ENCODE peak calls at places on chromosome 9, in eight cellular contexts. C is pancreas; I is GOT3; S is stimulated activated CD8-positive, alpha-beta memory T cell treated with anti-CD3 and anti-CD28 coated beads, Interleukin-15, amount 100 ng/mL, for 4 hours; G is skeletal muscle cell; T is omental fat pad; U is NCI-H187 treated with DMSO at 0.1 percent for 48 hours; X is HCEC 1CT. H is an unnamed sample.

GRCh38 chr9:131019387-131020239 is 10.6 kb downstream of the LAMC3 start:
- DNase-seq in U (no peak), X (peak), I (no peak), T (no peak), S (no peak), G (no peak), C (no peak), H (peak)

GRCh38 chr9:112939418-112939817 is 48.7 kb upstream of the SLC46A2 start:
- DNase-seq in S (no peak), U (no peak), C (no peak), X (no peak), I (no peak), T (no peak), G (no peak), H (no peak)

GRCh38 chr9:124716795-124717194 is 54.3 kb downstream of the NR6A1 start:
- DNase-seq in X (peak), U (no peak), S (no peak), C (no peak), I (no peak), T (no peak), G (no peak), H (no peak)

GRCh38 chr9:136347472-136348256 is 15.9 kb downstream of the DNLZ start:
- DNase-seq in G (no peak), I (no peak), X (no peak), S (no peak), T (no peak), U (no peak), C (no peak), H (no peak)

GRCh38 chr9:95373069-95373681 is 55.7 kb upstream of the FANCC start:
- DNase-seq in I (no peak), C (no peak), S (no peak), G (no peak), T (no peak), U (no peak), X (no peak), H (no peak)

GRCh38 chr9:7172445-7173115 is 414.8 kb downstream of the KDM4C start:
- DNase-seq in S (no peak), I (no peak), U (no peak), T (no peak), G (peak), C (no peak), X (peak), H (no peak)

GRCh38 chr9:75892168-75892901 is 1.9 kb downstream of the PCSK5 start:
- DNase-seq in S (no peak), G (no peak), X (no peak), T (no peak), U (no peak), C (peak), I (no peak), H (no peak)

GRCh38 chr9:136536051-136536720 is 9.7 kb downstream of the NOTCH1 start:
- DNase-seq in X (no peak), G (no peak), S (no peak), C (no peak), U (no peak), T (no peak), I (no peak), H (no peak)

GRCh38 chr9:136983611-136984314 is 970 bp downstream of the LCNL1 start:
- DNase-seq in S (no peak), X (no peak), I (no peak), G (no peak), T (no peak), C (no peak), U (no peak), H (no peak)

GRCh38 chr9:124392855-124393460 is 22.3 kb downstream of the PSMB7 start:
- DNase-seq in C (no peak), S (no peak), G (peak), U (no peak), X (peak), I (peak), T (no peak), H (peak)

GRCh38 chr9:93098236-93098946 is 2.4 kb downstream of the CARD19 start:
- DNase-seq in I (peak), G (peak), S (no peak), T (peak), C (peak), X (peak), U (no peak), H (peak)

GRCh38 chr9:115671236-115671770 is 482.3 kb upstream of the PAPPA start:
- DNase-seq in C (no peak), X (no peak), U (no peak), T (no peak), I (no peak), G (no peak), S (no peak), H (no peak)

GRCh38 chr9:89802809-89803355 is 198.1 kb downstream of the GADD45G start:
- DNase-seq in S (no peak), U (no peak), C (no peak), I (no peak), T (no peak), G (peak), X (no peak), H (no peak)

GRCh38 chr9:78507008-78507407 is 210.1 kb downstream of the PSAT1 start:
- DNase-seq in U (no peak), C (no peak), X (no peak), S (no peak), T (no peak), G (no peak), I (no peak), H (no peak)

GRCh38 chr9:131668439-131669233 is 71.2 kb downstream of the RAPGEF1 start:
- DNase-seq in I (no peak), T (no peak), X (peak), S (peak), C (no peak), G (no peak), U (no peak), H (peak)

GRCh38 chr9:114880276-114880891 is 50.0 kb downstream of the TNFSF8 start:
- DNase-seq in T (no peak), G (no peak), C (no peak), X (peak), S (no peak), U (no peak), I (no peak), H (no peak)

GRCh38 chr9:131140550-131140949 is 15.2 kb downstream of the NUP214 start:
- DNase-seq in S (no peak), U (no peak), C (no peak), G (no peak), T (no peak), X (no peak), I (no peak), H (no peak)

GRCh38 chr9:132879443-132880310 is 979 bp downstream of the SPACA9 start:
- DNase-seq in T (no peak), I (no peak), X (no peak), G (no peak), C (no peak), U (no peak), S (no peak), H (no peak)

GRCh38 chr9:134491856-134492255 is 149.7 kb upstream of the COL5A1 start:
- DNase-seq in X (no peak), S (no peak), C (peak), U (no peak), T (no peak), G (no peak), I (no peak), H (no peak)

GRCh38 chr9:104992696-104993095 is 64.7 kb upstream of the ABCA1 start:
- DNase-seq in X (no peak), I (no peak), U (no peak), C (no peak), G (peak), T (no peak), S (no peak), H (no peak)

GRCh38 chr9:98171176-98171925 is 21.1 kb downstream of the CORO2A start:
- DNase-seq in U (no peak), T (no peak), C (no peak), X (no peak), S (no peak), G (no peak), I (no peak), H (no peak)

GRCh38 chr9:136342191-136343120 is 15.1 kb downstream of the GPSM1 start:
- DNase-seq in G (no peak), C (peak), I (no peak), S (peak), T (peak), U (no peak), X (peak), H (no peak)

GRCh38 chr9:113468716-113469448 is 5.4 kb downstream of the RGS3 start:
- DNase-seq in C (no peak), X (no peak), T (no peak), G (peak), S (no peak), I (no peak), U (no peak), H (no peak)

GRCh38 chr9:114226289-114227055 is 71.1 kb downstream of the COL27A1 start:
- DNase-seq in S (no peak), G (no peak), X (no peak), C (no peak), I (no peak), T (no peak), U (no peak), H (no peak)

GRCh38 chr9:27165067-27165466 is 56.0 kb downstream of the TEK start:
- DNase-seq in S (no peak), I (no peak), U (no peak), T (no peak), X (no peak), G (no peak), C (no peak), H (no peak)

GRCh38 chr9:136665704-136666363 is 3.1 kb downstream of the EGFL7 start:
- DNase-seq in T (no peak), C (no peak), G (no peak), S (no peak), U (no peak), X (no peak), I (no peak), H (no peak)

GRCh38 chr9:107213561-107214028 is 69.5 kb upstream of the RAD23B start:
- DNase-seq in U (no peak), X (peak), C (no peak), T (no peak), S (peak), G (peak), I (no peak), H (peak)

GRCh38 chr9:136946893-136947891 is 2.1 kb downstream of the C8G start:
- DNase-seq in C (no peak), U (no peak), I (no peak), S (no peak), X (no peak), G (no peak), T (no peak), H (no peak)

H was measured in GM04503.